ENCODE peak calls at places on chromosomes 4 and X, in nine cellular contexts. L is heart left ventricle, R is brain microvascular endothelial cell, F is PC-9, P is cardiac muscle cell, Y is endodermal cell, T is HL-60, G is esophagus squamous epithelium, O is dorsolateral prefrontal cortex. J is an unnamed sample.

GRCh38 chrX:70324326-70324725 is 34.4 kb downstream of the KIF4A start:
- DNase-seq in R (no peak), Y (no peak), T (no peak), G (no peak), O (no peak), F (no peak), P (no peak), L (no peak), J (no peak)

GRCh38 chrX:2707334-2707760 is 16.3 kb downstream of the CD99 start:
- DNase-seq in P (no peak), O (no peak), L (no peak), G (no peak), F (peak), Y (peak), R (peak), T (peak), J (no peak)

GRCh38 chr4:69025191-69025998 is 70.9 kb upstream of the UGT2B7 start:
- DNase-seq in G (no peak), F (no peak), L (no peak), O (no peak), Y (peak), R (no peak), T (peak), P (peak), J (no peak)

GRCh38 chrX:16828126-16828908 is 41.8 kb downstream of the RBBP7 start:
- DNase-seq in Y (no peak), T (peak), F (no peak), O (no peak), P (no peak), G (no peak), R (peak), L (no peak), J (peak)

GRCh38 chrX:13768939-13769338 is 34.4 kb downstream of the OFD1 start:
- DNase-seq in Y (no peak), T (no peak), G (no peak), L (no peak), P (no peak), O (no peak), R (no peak), F (no peak), J (no peak)

GRCh38 chr4:910366-911091 is 21.6 kb downstream of the GAK start:
- DNase-seq in R (no peak), L (peak), P (no peak), F (no peak), T (no peak), Y (no peak), G (no peak), O (no peak), J (no peak)

GRCh38 chrX:129875669-129876068 is 30.3 kb upstream of the UTP14A start:
- DNase-seq in T (no peak), O (no peak), P (no peak), R (peak), L (no peak), G (no peak), F (peak), Y (no peak), J (no peak)

GRCh38 chrX:51836823-51837222 is 56.6 kb upstream of the MAGED1 start:
- DNase-seq in R (no peak), G (no peak), T (no peak), L (no peak), P (no peak), Y (no peak), F (no peak), O (no peak), J (no peak)

GRCh38 chr4:3202836-3203820 is 45.8 kb upstream of the MSANTD1 start:
- DNase-seq in F (no peak), P (no peak), L (no peak), T (peak), Y (peak), R (no peak), G (no peak), O (no peak), J (peak)

GRCh38 chr4:108360857-108361820 is 192.4 kb upstream of the LEF1 start:
- DNase-seq in R (peak), Y (peak), T (no peak), P (peak), F (peak), L (no peak), O (no peak), G (no peak), J (no peak)

GRCh38 chr4:143438710-143439109 is 74.8 kb upstream of the SMARCA5 start:
- DNase-seq in F (no peak), P (no peak), T (no peak), Y (no peak), R (no peak), L (no peak), O (no peak), G (no peak), J (no peak)

GRCh38 chr4:10590896-10591295 is 93.7 kb downstream of the CLNK start:
- DNase-seq in R (peak), P (no peak), L (no peak), G (no peak), F (no peak), T (no peak), O (no peak), Y (no peak), J (no peak)

GRCh38 chr4:158033416-158033863 is 139.4 kb downstream of the GASK1B start:
- DNase-seq in Y (no peak), O (no peak), G (no peak), P (no peak), L (no peak), T (no peak), R (peak), F (no peak), J (no peak)

GRCh38 chr4:35358001-35358584 is 886.2 kb downstream of the ARAP2 start:
- DNase-seq in T (no peak), O (no peak), G (no peak), R (no peak), L (no peak), Y (no peak), F (no peak), P (no peak), J (no peak)

GRCh38 chr4:124806403-124806802 is 93.9 kb upstream of the ANKRD50 start:
- DNase-seq in G (no peak), T (no peak), Y (no peak), P (no peak), L (no peak), F (no peak), O (no peak), R (no peak), J (no peak)

GRCh38 chr4:155738548-155738947 is 20.3 kb upstream of the GUCY1B1 start:
- DNase-seq in F (no peak), G (no peak), R (no peak), Y (no peak), P (no peak), L (no peak), T (no peak), O (no peak), J (no peak)

GRCh38 chr4:152112116-152112515 is 351.3 kb upstream of the GATB start:
- DNase-seq in O (no peak), L (no peak), T (peak), F (no peak), G (no peak), R (no peak), Y (no peak), P (no peak), J (no peak)

GRCh38 chr4:64503416-64503815 is 94.2 kb upstream of the TECRL start:
- DNase-seq in T (no peak), L (no peak), P (no peak), O (no peak), G (no peak), F (no peak), R (no peak), Y (no peak), J (no peak)

GRCh38 chr4:152780267-152780811 is 585 bp downstream of the ARFIP1 start:
- DNase-seq in G (no peak), P (no peak), O (no peak), F (no peak), Y (no peak), L (peak), R (peak), T (no peak), J (no peak)

GRCh38 chrX:29257516-29257915 is 670.3 kb downstream of the IL1RAPL1 start:
- DNase-seq in T (no peak), Y (no peak), P (no peak), L (no peak), R (peak), G (no peak), O (no peak), F (no peak), J (no peak)

GRCh38 chrX:153765138-153766079 is 1.4 kb downstream of the PLXNB3 start:
- DNase-seq in T (no peak), G (no peak), F (peak), O (peak), R (no peak), Y (peak), P (no peak), L (no peak), J (peak)

GRCh38 chrX:153763989-153764755 is at the start of gene PLXNB3:
- DNase-seq in Y (peak), L (peak), O (peak), P (peak), G (no peak), T (peak), F (peak), R (peak), J (peak)

GRCh38 chrX:153766098-153766817 is 2.2 kb downstream of the PLXNB3 start:
- DNase-seq in L (no peak), G (no peak), O (peak), P (peak), Y (peak), T (peak), F (peak), R (peak), J (peak)

GRCh38 chrX:153763298-153763932 is 634 bp upstream of the PLXNB3 start:
- DNase-seq in G (no peak), R (no peak), Y (no peak), P (no peak), L (no peak), T (no peak), O (peak), F (no peak), J (peak)

GRCh38 chrX:153764786-153765137 is 713 bp downstream of the PLXNB3 start:
- DNase-seq in L (no peak), F (no peak), T (no peak), R (no peak), Y (peak), P (no peak), O (no peak), G (no peak), J (peak)
- H3K4me3 ChIP-seq in L (no peak), F (no peak), T (no peak), R (peak), Y (no peak), P (no peak), O (peak), G (peak), J (no peak)

GRCh38 chr4:73615613-73616012 is 4.6 kb downstream of the RASSF6 start:
- DNase-seq in Y (peak), P (peak), R (no peak), F (no peak), O (no peak), L (no peak), T (no peak), G (no peak), J (no peak)

GRCh38 chr4:73620115-73620792 is at the start of gene RASSF6:
- DNase-seq in G (no peak), Y (peak), R (no peak), F (peak), L (no peak), T (peak), O (no peak), P (peak), J (no peak)

GRCh38 chr4:73619351-73619750 is 885 bp downstream of the RASSF6 start:
- DNase-seq in P (no peak), O (no peak), T (no peak), R (no peak), G (no peak), Y (no peak), L (no peak), F (no peak), J (no peak)

GRCh38 chr4:73614468-73614867 is 5.8 kb downstream of the RASSF6 start:
- DNase-seq in R (no peak), G (no peak), L (no peak), T (no peak), O (no peak), F (no peak), P (no peak), Y (no peak), J (no peak)

DNA sequence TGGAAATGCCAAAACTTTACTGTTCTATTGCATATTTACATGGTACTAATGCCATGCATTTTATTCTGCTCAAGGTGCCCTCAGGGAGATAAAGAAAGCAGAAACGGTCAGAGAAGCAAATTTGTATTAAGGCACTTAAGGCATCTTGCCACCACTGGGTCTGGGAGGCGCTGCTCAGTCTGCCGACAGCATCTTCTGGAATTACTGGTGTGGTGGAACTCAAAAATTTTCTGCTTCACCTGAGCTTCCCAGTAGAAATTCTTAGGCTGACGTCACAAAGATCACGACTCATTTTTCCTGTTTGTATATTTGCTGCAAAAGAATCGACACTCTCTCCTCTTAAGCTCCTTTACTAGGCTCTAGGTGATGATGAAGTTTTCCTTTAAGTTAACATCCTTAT is 3.0 kb downstream of the RASSF6 start:
- DNase-seq in Y (no peak), P (no peak), L (no peak), G (no peak), T (no peak), R (no peak), O (no peak), F (no peak), J (no peak)
- TF ChIP-seq CTCF in Y (no peak), P (no peak), L (no peak), G (no peak), T (no peak), R (no peak), O (no peak), F (no peak), J (no peak)

GRCh38 chrX:118977424-118977823 is 3.0 kb downstream of the LONRF3 start:
- DNase-seq in O (no peak), Y (no peak), G (no peak), R (no peak), T (no peak), P (no peak), F (no peak), L (no peak), J (no peak)

GRCh38 chrX:118976599-118977340 is 2.4 kb downstream of the LONRF3 start:
- DNase-seq in T (peak), O (no peak), F (peak), G (no peak), P (no peak), L (peak), R (no peak), Y (peak), J (peak)

GRCh38 chrX:118974088-118974907 is at the start of gene LONRF3:
- DNase-seq in F (peak), L (peak), R (peak), Y (peak), G (no peak), P (peak), T (peak), O (peak), J (peak)

GRCh38 chrX:118974908-118975671 is 672 bp downstream of the LONRF3 start:
- DNase-seq in P (peak), R (no peak), F (peak), L (peak), O (no peak), G (no peak), Y (peak), T (peak), J (peak)

DNA sequence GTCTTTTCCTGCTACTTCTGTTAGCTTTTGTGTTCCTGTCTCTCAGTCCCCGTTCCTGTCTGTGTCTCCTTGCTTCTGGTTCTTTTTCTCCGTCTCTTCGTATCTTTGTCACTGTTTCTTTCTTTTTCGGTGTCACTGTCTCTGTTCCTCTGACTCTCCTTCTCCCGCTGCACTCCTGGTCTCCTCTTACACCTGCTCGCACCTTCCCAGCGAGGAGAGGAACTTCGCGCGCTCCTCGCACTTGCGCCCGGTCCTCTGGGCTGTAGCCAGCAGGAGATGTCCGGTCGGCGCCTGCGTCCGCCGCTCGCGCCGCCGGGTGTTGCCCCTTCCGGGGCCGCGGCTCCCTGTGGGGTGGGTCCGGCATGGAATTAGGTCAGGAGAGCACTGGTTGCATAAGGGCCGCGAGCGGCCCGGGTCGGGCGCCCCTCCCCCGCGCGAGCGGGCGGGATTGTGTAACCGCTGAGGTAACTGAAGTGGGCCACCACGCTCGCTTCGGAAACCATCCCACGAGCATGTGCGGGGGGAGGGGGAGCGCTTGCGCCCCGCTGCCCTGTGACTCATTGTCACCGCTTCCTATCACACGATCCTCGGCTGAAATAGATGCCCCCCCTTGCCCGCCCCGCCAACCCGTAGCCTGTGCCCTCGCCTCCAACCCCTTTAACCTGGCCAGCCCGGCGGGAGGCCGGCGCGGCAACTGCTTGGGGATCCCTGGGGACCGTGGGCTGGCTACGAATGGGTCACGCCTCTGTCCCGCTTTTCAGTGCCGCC is 1.6 kb downstream of the LONRF3 start:
- DNase-seq in R (no peak), F (peak), Y (peak), T (peak), G (no peak), O (peak), L (peak), P (peak), J (peak)
- H3K27ac ChIP-seq in R (no peak), F (peak), Y (no peak), T (peak), G (peak), O (peak), L (no peak), P (no peak), J (peak)

GRCh38 chr4:183908284-183908683 is 3.2 kb downstream of the STOX2 start:
- DNase-seq in T (no peak), R (no peak), P (no peak), Y (no peak), O (no peak), L (no peak), F (no peak), G (no peak), J (no peak)

GRCh38 chr4:183905593-183906485 is 732 bp downstream of the STOX2 start:
- DNase-seq in L (peak), Y (peak), R (peak), P (peak), F (peak), O (peak), T (peak), G (no peak), J (no peak)

GRCh38 chr4:183906486-183906735 is 1.3 kb downstream of the STOX2 start:
- DNase-seq in P (no peak), O (no peak), T (no peak), R (no peak), F (no peak), L (no peak), G (no peak), Y (peak), J (no peak)

GRCh38 chr4:183905081-183905592 is at the start of gene STOX2:
- DNase-seq in Y (peak), F (peak), T (peak), O (peak), P (peak), L (peak), G (peak), R (peak), J (peak)

GRCh38 chr4:183906736-183907651 is 1.9 kb downstream of the STOX2 start:
- DNase-seq in T (no peak), L (no peak), G (no peak), O (peak), R (no peak), F (no peak), P (peak), Y (peak), J (no peak)
- H3K4me3 ChIP-seq in T (peak), L (peak), G (peak), O (peak), R (peak), F (no peak), P (peak), Y (peak), J (peak)

J was measured in uterus.